ENCODE peak calls at places on chromosomes 2 and 18, in six cellular contexts. One of them, this sample, is unnamed.

GRCh38 chr2:181152701-181153100 is 172.3 kb downstream of the UBE2E3 start:
- DNase-seq in IMR-90: no peak
- DNase-seq in H1: no peak
- DNase-seq in trophoblast cell: no peak
- DNase-seq in neuronal stem cell: no peak
- DNase-seq in mesenchymal stem cell: peak; percentile 18
- DNase-seq in this sample: no peak

GRCh38 chr2:11187083-11187619 is 31.9 kb downstream of the SLC66A3 start:
- DNase-seq in trophoblast cell: peak; percentile 72
- DNase-seq in neuronal stem cell: no peak
- DNase-seq in mesenchymal stem cell: peak; percentile 87
- DNase-seq in H1: no peak
- DNase-seq in IMR-90: peak; percentile 77
- DNase-seq in this sample: no peak

GRCh38 chr18:77765468-77765867 is 515.8 kb downstream of the GALR1 start:
- DNase-seq in H1: peak; percentile 71
- DNase-seq in neuronal stem cell: peak; percentile 39
- DNase-seq in mesenchymal stem cell: no peak
- DNase-seq in trophoblast cell: peak; percentile 3
- DNase-seq in IMR-90: no peak
- DNase-seq in this sample: no peak

GRCh38 chr2:231575612-231576256 is 16.9 kb upstream of the TEX44 start:
- DNase-seq in trophoblast cell: no peak
- DNase-seq in neuronal stem cell: no peak
- DNase-seq in mesenchymal stem cell: no peak
- DNase-seq in IMR-90: no peak
- DNase-seq in H1: no peak
- DNase-seq in this sample: no peak

GRCh38 chr2:32168513-32168912 is 2.8 kb downstream of the SLC30A6 start:
- DNase-seq in trophoblast cell: no peak
- DNase-seq in IMR-90: no peak
- DNase-seq in H1: no peak
- DNase-seq in neuronal stem cell: no peak
- DNase-seq in mesenchymal stem cell: no peak
- DNase-seq in this sample: no peak

GRCh38 chr2:108604196-108604595 is 69.9 kb downstream of the LIMS1 start:
- DNase-seq in IMR-90: peak; percentile 62
- DNase-seq in H1: no peak
- DNase-seq in mesenchymal stem cell: no peak
- DNase-seq in trophoblast cell: no peak
- DNase-seq in neuronal stem cell: no peak
- DNase-seq in this sample: no peak

GRCh38 chr2:1736997-1737480 is 7.3 kb downstream of the PXDN start:
- DNase-seq in trophoblast cell: no peak
- DNase-seq in H1: no peak
- DNase-seq in IMR-90: peak; percentile 95
- DNase-seq in neuronal stem cell: no peak
- DNase-seq in mesenchymal stem cell: peak; percentile 96
- DNase-seq in this sample: no peak

GRCh38 chr18:13435596-13436333 is 217.2 kb downstream of the LDLRAD4 start:
- DNase-seq in mesenchymal stem cell: peak; percentile 49
- DNase-seq in IMR-90: no peak
- DNase-seq in trophoblast cell: peak; percentile 69
- DNase-seq in neuronal stem cell: no peak
- DNase-seq in H1: no peak
- DNase-seq in this sample: no peak

GRCh38 chr2:165698621-165698946 is 95.5 kb downstream of the GALNT3 start:
- DNase-seq in neuronal stem cell: peak; percentile 32
- DNase-seq in mesenchymal stem cell: peak; percentile 69
- DNase-seq in trophoblast cell: peak; percentile 57
- DNase-seq in IMR-90: peak; percentile 43
- DNase-seq in H1: peak; percentile 69
- DNase-seq in this sample: peak; percentile 55

GRCh38 chr2:9998916-9999654 is 44.3 kb upstream of the KLF11 start:
- DNase-seq in mesenchymal stem cell: no peak
- DNase-seq in IMR-90: no peak
- DNase-seq in neuronal stem cell: no peak
- DNase-seq in trophoblast cell: no peak
- DNase-seq in H1: no peak
- DNase-seq in this sample: no peak

GRCh38 chr18:62461591-62461990 is 61.2 kb upstream of the ZCCHC2 start:
- DNase-seq in neuronal stem cell: no peak
- DNase-seq in H1: no peak
- DNase-seq in trophoblast cell: no peak
- DNase-seq in mesenchymal stem cell: no peak
- DNase-seq in IMR-90: no peak
- DNase-seq in this sample: no peak

DNA sequence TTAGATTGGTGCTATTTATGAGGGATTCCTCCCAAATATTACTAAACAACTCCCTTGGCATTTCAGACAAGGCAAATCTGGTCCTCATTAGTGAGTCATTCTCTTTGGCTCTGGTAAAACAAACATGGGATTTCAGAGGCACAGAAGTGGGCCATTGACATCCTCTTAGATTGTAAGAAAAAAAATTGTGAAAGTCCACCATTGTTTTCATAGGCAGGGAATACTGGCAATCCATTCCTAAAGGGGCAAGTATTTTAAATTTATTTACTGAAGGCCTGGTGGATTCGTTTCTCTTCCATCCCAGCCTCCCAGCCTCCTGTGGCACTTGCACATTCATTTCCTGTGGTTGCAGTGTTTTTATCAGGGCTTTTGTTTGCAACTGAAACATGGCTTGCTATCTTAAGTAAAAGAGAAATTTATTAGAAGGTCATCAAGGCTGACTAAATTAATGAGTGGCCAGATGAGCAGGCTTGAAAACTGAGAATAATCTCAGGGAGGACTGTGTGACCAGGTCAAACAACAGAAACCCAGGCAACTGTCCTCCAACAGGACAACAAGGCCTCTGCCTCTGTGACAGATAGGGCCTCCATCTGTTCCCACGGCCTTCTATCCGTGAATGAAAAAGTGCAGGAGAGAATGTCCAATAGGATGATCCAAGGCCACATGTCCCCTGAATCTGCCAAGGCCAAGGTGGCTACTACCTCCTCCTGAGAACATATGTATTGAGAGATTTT is 23.1 kb upstream of the TNFAIP6 start:
- DNase-seq in H1: no peak
- DNase-seq in mesenchymal stem cell: peak; percentile 72
- DNase-seq in neuronal stem cell: no peak
- DNase-seq in trophoblast cell: no peak
- DNase-seq in IMR-90: peak; percentile 94
- DNase-seq in this sample: no peak
- H3K14ac ChIP-seq in H1: no peak overlapping the region
- H3K14ac ChIP-seq in mesenchymal stem cell: no peak overlapping the region
- H3K14ac ChIP-seq in neuronal stem cell: no peak overlapping the region
- H3K14ac ChIP-seq in trophoblast cell: no peak overlapping the region
- H3K14ac ChIP-seq in IMR-90: peak overlapping the region; percentile 59
- H3K14ac ChIP-seq in this sample: no peak overlapping the region

GRCh38 chr2:99780276-99780675 is 290.5 kb upstream of the REV1 start:
- DNase-seq in neuronal stem cell: no peak
- DNase-seq in trophoblast cell: no peak
- DNase-seq in H1: no peak
- DNase-seq in mesenchymal stem cell: no peak
- DNase-seq in IMR-90: no peak
- DNase-seq in this sample: no peak

GRCh38 chr2:99775585-99775984 is 285.8 kb upstream of the REV1 start:
- DNase-seq in IMR-90: peak; percentile 81
- DNase-seq in neuronal stem cell: no peak
- DNase-seq in trophoblast cell: peak; percentile 56
- DNase-seq in H1: no peak
- DNase-seq in mesenchymal stem cell: peak; percentile 61
- DNase-seq in this sample: no peak

GRCh38 chr2:99777656-99778290 is 288.0 kb upstream of the REV1 start:
- DNase-seq in trophoblast cell: no peak
- DNase-seq in mesenchymal stem cell: no peak
- DNase-seq in IMR-90: no peak
- DNase-seq in H1: no peak
- DNase-seq in neuronal stem cell: no peak
- DNase-seq in this sample: no peak

GRCh38 chr2:99777266-99777640 is 287.4 kb upstream of the REV1 start:
- DNase-seq in IMR-90: no peak
- DNase-seq in mesenchymal stem cell: peak; percentile 32
- DNase-seq in trophoblast cell: no peak
- DNase-seq in neuronal stem cell: no peak
- DNase-seq in H1: no peak
- DNase-seq in this sample: no peak

DNA sequence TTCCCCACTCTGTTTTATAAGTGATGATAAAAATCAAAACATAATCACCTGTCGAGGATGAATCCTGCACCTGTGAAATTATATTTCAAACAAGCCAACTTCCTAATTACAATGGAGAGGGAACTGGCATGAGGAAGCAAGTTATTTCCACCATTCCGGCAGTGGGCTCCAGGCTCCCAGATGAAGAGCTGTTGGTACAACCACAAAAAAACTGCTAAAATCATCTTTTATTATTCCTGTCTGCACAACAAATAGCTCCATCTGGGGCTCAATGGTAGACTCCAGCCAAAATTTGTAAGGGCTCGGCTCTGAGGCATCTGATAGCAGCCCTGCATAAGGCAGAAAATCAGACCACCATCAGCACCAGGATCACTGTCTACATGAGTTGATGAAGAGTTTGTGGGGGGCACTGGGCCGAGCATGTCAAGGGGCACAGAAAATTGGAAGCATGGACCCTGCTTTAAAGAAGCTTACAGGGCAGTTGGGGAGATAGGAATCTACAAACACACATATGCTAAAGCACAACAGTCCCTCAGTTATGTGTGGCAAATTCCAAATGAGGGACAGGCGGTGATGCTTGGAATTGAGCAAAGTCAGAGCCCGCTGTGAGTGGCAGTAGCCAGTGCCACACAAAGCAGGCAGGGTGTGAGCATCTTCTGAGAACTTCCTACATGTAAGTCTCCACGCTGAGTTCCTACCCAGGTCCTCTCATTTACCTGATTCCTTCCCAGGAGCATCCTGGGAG is 286.9 kb upstream of the REV1 start:
- DNase-seq in IMR-90: no peak
- DNase-seq in H1: no peak
- DNase-seq in mesenchymal stem cell: no peak
- DNase-seq in trophoblast cell: no peak
- DNase-seq in neuronal stem cell: no peak
- DNase-seq in this sample: no peak
- H3K14ac ChIP-seq in IMR-90: peak overlapping the region; percentile 60
- H3K14ac ChIP-seq in H1: no peak overlapping the region
- H3K14ac ChIP-seq in mesenchymal stem cell: no peak overlapping the region
- H3K14ac ChIP-seq in trophoblast cell: no peak overlapping the region
- H3K14ac ChIP-seq in neuronal stem cell: no peak overlapping the region
- H3K14ac ChIP-seq in this sample: no peak overlapping the region

GRCh38 chr2:233473878-233474277 is 92.7 kb downstream of the USP40 start:
- DNase-seq in IMR-90: no peak
- DNase-seq in trophoblast cell: no peak
- DNase-seq in H1: no peak
- DNase-seq in neuronal stem cell: no peak
- DNase-seq in mesenchymal stem cell: no peak
- DNase-seq in this sample: no peak

GRCh38 chr2:233470839-233471238 is 95.7 kb downstream of the USP40 start:
- DNase-seq in mesenchymal stem cell: no peak
- DNase-seq in neuronal stem cell: no peak
- DNase-seq in trophoblast cell: no peak
- DNase-seq in H1: no peak
- DNase-seq in IMR-90: no peak
- DNase-seq in this sample: no peak

GRCh38 chr2:233471291-233472035 is 95.1 kb downstream of the USP40 start:
- DNase-seq in IMR-90: no peak
- DNase-seq in H1: no peak
- DNase-seq in trophoblast cell: no peak
- DNase-seq in mesenchymal stem cell: no peak
- DNase-seq in neuronal stem cell: no peak
- DNase-seq in this sample: no peak

GRCh38 chr2:233476083-233476410 is 90.5 kb downstream of the USP40 start:
- DNase-seq in neuronal stem cell: no peak
- DNase-seq in mesenchymal stem cell: no peak
- DNase-seq in trophoblast cell: no peak
- DNase-seq in H1: no peak
- DNase-seq in IMR-90: no peak
- DNase-seq in this sample: no peak

DNA sequence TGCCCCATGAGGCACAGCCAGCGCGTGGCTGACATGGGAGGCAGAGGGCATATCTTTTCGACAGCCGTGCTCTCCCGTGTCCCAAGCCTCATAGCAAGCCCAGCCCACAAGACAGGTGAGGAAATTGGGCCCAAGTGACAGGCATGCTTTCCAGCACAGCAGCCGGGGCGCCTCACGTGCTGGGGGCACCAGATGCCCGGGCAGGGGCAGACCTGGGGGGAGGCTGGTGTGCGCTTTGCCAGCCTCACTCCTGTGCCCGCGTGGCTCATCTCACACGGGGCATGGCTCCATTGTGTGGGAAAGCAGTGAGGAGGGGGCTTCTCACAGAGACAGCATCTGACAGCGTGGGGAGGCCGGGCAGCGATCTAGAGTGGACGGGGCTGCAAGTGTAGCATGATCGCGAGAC is 93.2 kb downstream of the USP40 start:
- DNase-seq in mesenchymal stem cell: no peak
- DNase-seq in trophoblast cell: no peak
- DNase-seq in H1: no peak
- DNase-seq in neuronal stem cell: no peak
- DNase-seq in IMR-90: no peak
- DNase-seq in this sample: no peak
- H3K14ac ChIP-seq in mesenchymal stem cell: no peak overlapping the region
- H3K14ac ChIP-seq in trophoblast cell: no peak overlapping the region
- H3K14ac ChIP-seq in H1: no peak overlapping the region
- H3K14ac ChIP-seq in neuronal stem cell: no peak overlapping the region
- H3K14ac ChIP-seq in IMR-90: no peak overlapping the region
- H3K14ac ChIP-seq in this sample: no peak overlapping the region

GRCh38 chr18:69897397-69898108 is 50.1 kb downstream of the CD226 start:
- DNase-seq in trophoblast cell: no peak
- DNase-seq in IMR-90: no peak
- DNase-seq in neuronal stem cell: no peak
- DNase-seq in mesenchymal stem cell: no peak
- DNase-seq in H1: no peak
- DNase-seq in this sample: no peak

GRCh38 chr18:69898241-69898861 is 49.3 kb downstream of the CD226 start:
- DNase-seq in trophoblast cell: no peak
- DNase-seq in mesenchymal stem cell: no peak
- DNase-seq in IMR-90: no peak
- DNase-seq in H1: no peak
- DNase-seq in neuronal stem cell: no peak
- DNase-seq in this sample: no peak

GRCh38 chr18:69895081-69896047 is 52.3 kb downstream of the CD226 start:
- DNase-seq in trophoblast cell: no peak
- DNase-seq in mesenchymal stem cell: no peak
- DNase-seq in IMR-90: no peak
- DNase-seq in neuronal stem cell: no peak
- DNase-seq in H1: no peak
- DNase-seq in this sample: no peak

GRCh38 chr18:69906765-69907164 is 40.9 kb downstream of the CD226 start:
- DNase-seq in H1: no peak
- DNase-seq in neuronal stem cell: no peak
- DNase-seq in IMR-90: no peak
- DNase-seq in trophoblast cell: no peak
- DNase-seq in mesenchymal stem cell: no peak
- DNase-seq in this sample: no peak

DNA sequence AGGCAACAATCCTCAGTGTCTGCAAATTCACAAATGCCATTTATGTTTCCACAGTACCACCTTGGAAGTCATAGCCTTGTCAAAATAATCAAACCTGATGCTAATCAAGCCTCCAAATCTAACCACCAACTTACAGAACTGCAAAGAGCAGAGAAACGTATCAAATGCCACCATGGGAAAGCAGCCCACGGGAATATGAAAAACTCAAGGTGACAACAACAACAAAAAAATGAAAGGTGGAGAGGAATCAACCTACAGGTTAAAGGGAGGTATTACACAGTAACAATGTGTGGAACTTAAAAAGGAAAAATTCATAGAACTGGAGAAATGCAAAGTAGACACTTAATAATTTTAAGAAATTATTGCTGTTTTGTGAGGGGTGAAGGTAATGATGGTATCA is 46.7 kb downstream of the CD226 start:
- DNase-seq in mesenchymal stem cell: no peak
- DNase-seq in H1: no peak
- DNase-seq in IMR-90: no peak
- DNase-seq in neuronal stem cell: no peak
- DNase-seq in trophoblast cell: no peak
- DNase-seq in this sample: no peak
- H3K14ac ChIP-seq in mesenchymal stem cell: no peak overlapping the region
- H3K14ac ChIP-seq in H1: no peak overlapping the region
- H3K14ac ChIP-seq in IMR-90: no peak overlapping the region
- H3K14ac ChIP-seq in neuronal stem cell: no peak overlapping the region
- H3K14ac ChIP-seq in trophoblast cell: no peak overlapping the region
- H3K14ac ChIP-seq in this sample: no peak overlapping the region

This sample was measured in H9.